ENCODE peak calls at places on chromosomes 3 and 15, in seven cellular contexts. X, G, D, L, Q, J and B are unnamed samples.

GRCh38 chr15:51087513-51087912 is 7.2 kb downstream of the TNFAIP8L3 start:
- DNase-seq in G (no peak), Q (no peak), L (no peak), X (no peak), J (no peak), D (no peak), B (no peak)

GRCh38 chr3:3629911-3630310 is 169.3 kb upstream of the LRRN1 start:
- DNase-seq in X (no peak), Q (no peak), G (peak), L (no peak), J (no peak), D (no peak), B (no peak)

GRCh38 chr3:142595581-142595950 is 627 bp upstream of the PLS1 start:
- DNase-seq in J (peak), L (no peak), D (no peak), G (peak), Q (peak), X (peak), B (peak)

GRCh38 chr15:88428053-88428452 is 39.1 kb downstream of the MRPL46 start:
- DNase-seq in Q (no peak), G (no peak), X (no peak), J (no peak), L (no peak), D (no peak), B (no peak)

GRCh38 chr15:98981851-98982722 is 25.5 kb downstream of the PGPEP1L start:
- DNase-seq in Q (no peak), D (no peak), G (no peak), L (peak), X (no peak), J (no peak), B (peak)

GRCh38 chr3:182904164-182904563 is 76.2 kb downstream of the DCUN1D1 start:
- DNase-seq in J (no peak), Q (no peak), X (no peak), G (no peak), L (no peak), D (no peak), B (no peak)

GRCh38 chr15:34993413-34993812 is 5.3 kb upstream of the ZNF770 start:
- DNase-seq in D (no peak), J (no peak), L (no peak), X (no peak), G (no peak), Q (no peak), B (no peak)

GRCh38 chr3:29644261-29644660 is 363.4 kb downstream of the RBMS3 start:
- DNase-seq in X (peak), D (no peak), G (no peak), L (no peak), Q (peak), J (no peak), B (no peak)

GRCh38 chr3:48475188-48475587 is 28.7 kb downstream of the ATRIP start:
- DNase-seq in X (no peak), Q (no peak), L (no peak), J (no peak), G (no peak), D (no peak), B (no peak)

GRCh38 chr3:115706311-115706829 is 83.1 kb downstream of the GAP43 start:
- DNase-seq in L (no peak), X (no peak), Q (no peak), D (no peak), G (peak), J (peak), B (no peak)

GRCh38 chr3:58025824-58026579 is 17.8 kb downstream of the FLNB start:
- DNase-seq in G (peak), D (no peak), L (no peak), J (peak), Q (no peak), X (no peak), B (no peak)

GRCh38 chr3:1883489-1883888 is 215.2 kb upstream of the CNTN4 start:
- DNase-seq in Q (no peak), L (no peak), J (no peak), X (no peak), G (no peak), D (no peak), B (no peak)

GRCh38 chr3:176814252-176814651 is 383.0 kb downstream of the TBL1XR1 start:
- DNase-seq in Q (peak), L (peak), D (peak), X (peak), G (peak), J (peak), B (no peak)

GRCh38 chr3:43246956-43247355 is 39.4 kb upstream of the SNRK start:
- DNase-seq in J (no peak), L (no peak), G (peak), D (no peak), X (no peak), Q (no peak), B (no peak)
- TF ChIP-seq CTCF in J (no peak), L (no peak), G (no peak), D (no peak), X (no peak), Q (no peak), B (no peak)

GRCh38 chr3:195914648-195915473 is 6.5 kb upstream of the TNK2 start:
- DNase-seq in G (peak), X (peak), J (peak), D (peak), L (peak), Q (peak), B (peak)
- H3K4me3 ChIP-seq in G (no peak), X (no peak), J (no peak), D (no peak), L (peak), Q (no peak), B (no peak)

GRCh38 chr15:84961707-84962106 is 19.9 kb upstream of the PDE8A start:
- DNase-seq in Q (peak), J (no peak), D (no peak), L (no peak), X (no peak), G (no peak), B (no peak)
- TF ChIP-seq CTCF in Q (no peak), J (no peak), D (no peak), L (no peak), X (no peak), G (no peak), B (no peak)

GRCh38 chr3:112302061-112302830 is 8.2 kb upstream of the SLC9C1 start:
- DNase-seq in L (no peak), G (peak), Q (no peak), X (no peak), J (peak), D (no peak), B (no peak)
- H3K4me3 ChIP-seq in L (peak), G (peak), Q (no peak), X (no peak), J (peak), D (no peak), B (no peak)

DNA sequence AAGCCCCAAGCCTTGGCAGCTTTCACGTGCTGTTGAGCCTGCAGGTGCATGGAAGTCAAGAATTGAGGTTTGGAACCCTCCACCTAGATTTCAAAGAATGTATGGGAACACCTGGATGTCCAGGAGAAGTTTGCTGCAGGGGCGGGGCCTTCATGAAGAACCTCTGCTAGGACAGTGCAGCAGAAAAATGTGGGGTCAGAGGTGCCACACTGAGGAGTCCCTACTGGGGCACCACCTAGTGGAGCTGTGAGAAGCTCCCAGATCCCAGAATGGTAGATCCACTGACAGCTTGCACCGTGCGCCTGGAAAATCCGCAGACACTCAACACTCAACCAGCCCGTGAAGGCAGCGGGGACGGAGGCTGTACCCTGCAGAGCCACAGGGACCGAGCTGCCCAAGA is 201.6 kb downstream of the OCA2 start:
- DNase-seq in D (no peak), Q (no peak), G (no peak), J (no peak), X (no peak), L (no peak), B (no peak)
- TF ChIP-seq CTCF in D (no peak), Q (no peak), G (no peak), J (no peak), X (no peak), L (no peak), B (no peak)